ENCODE peak calls at places on chromosomes 1 and 21, in ten cellular contexts. C is GM20000, S is left lung, R is tibial nerve, I is BE2C, D is neural crest cell, Q is endothelial cell, Z is endodermal cell, B is H9, Y is colonic mucosa. T is an unnamed sample.

GRCh38 chr1:56958526-56958925 is 7.3 kb downstream of the C8B start:
- DNase-seq in C (no peak), S (no peak), R (no peak), I (peak; percentile 76), D (no peak), Q (no peak), Z (no peak), B (no peak), Y (no peak), T (no peak)

GRCh38 chr21:32043458-32043857 is 170.6 kb downstream of the HUNK start:
- DNase-seq in C (no peak), S (no peak), R (no peak), I (no peak), D (no peak), Q (no peak), Z (peak; percentile 10), B (no peak), Y (no peak), T (no peak)

GRCh38 chr1:111735858-111736544 is 3.2 kb downstream of the INKA2 start:
- DNase-seq in C (no peak), S (no peak), R (no peak), I (peak; percentile 28), D (no peak), Q (no peak), Z (no peak), B (peak; percentile 60), Y (no peak), T (no peak)

GRCh38 chr1:162193815-162194214 is 124.3 kb downstream of the NOS1AP start:
- DNase-seq in C (no peak), S (no peak), R (no peak), I (peak; percentile 53), D (no peak), Q (no peak), Z (peak; percentile 39), B (no peak), Y (no peak), T (no peak)

GRCh38 chr1:209207126-209207700 is 376.3 kb upstream of the CAMK1G start:
- DNase-seq in C (no peak), S (no peak), R (no peak), I (no peak), D (no peak), Q (no peak), Z (no peak), B (no peak), Y (no peak), T (no peak)

GRCh38 chr1:169309178-169310166 is 58.1 kb downstream of the NME7 start:
- DNase-seq in C (peak; percentile 19), S (no peak), R (no peak), I (no peak), D (no peak), Q (no peak), Z (no peak), B (no peak), Y (no peak), T (peak; percentile 28)

GRCh38 chr1:25899792-25900191 is 6.4 kb downstream of the STMN1 start:
- DNase-seq in C (no peak), S (no peak), R (no peak), I (no peak), D (no peak), Q (no peak), Z (no peak), B (no peak), Y (no peak), T (no peak)

GRCh38 chr1:27600500-27601175 is 3.3 kb downstream of the AHDC1 start:
- DNase-seq in C (no peak), S (no peak), R (no peak), I (peak; percentile 61), D (no peak), Q (no peak), Z (peak; percentile 85), B (peak; percentile 85), Y (no peak), T (peak; percentile 65)

GRCh38 chr1:173270243-173270642 is 63.1 kb upstream of the TNFSF4 start:
- DNase-seq in C (no peak), S (no peak), R (no peak), I (no peak), D (no peak), Q (no peak), Z (no peak), B (no peak), Y (no peak), T (no peak)

GRCh38 chr1:199113265-199113869 is 474.5 kb downstream of the PTPRC start:
- DNase-seq in C (peak; percentile 18), S (peak; percentile 48), R (no peak), I (peak; percentile 68), D (peak; percentile 38), Q (peak; percentile 56), Z (peak; percentile 87), B (peak; percentile 65), Y (peak; percentile 61), T (no peak)

GRCh38 chr1:147719711-147720225 is 40.6 kb downstream of the GJA5 start:
- DNase-seq in C (no peak), S (no peak), R (no peak), I (no peak), D (no peak), Q (no peak), Z (no peak), B (no peak), Y (no peak), T (no peak)

GRCh38 chr1:175129997-175130648 is 62.5 kb downstream of the KIAA0040 start:
- DNase-seq in C (no peak), S (no peak), R (no peak), I (no peak), D (no peak), Q (peak; percentile 17), Z (peak; percentile 84), B (peak; percentile 56), Y (no peak), T (no peak)

GRCh38 chr1:91608876-91609275 is 108.2 kb downstream of the CDC7 start:
- DNase-seq in C (no peak), S (no peak), R (no peak), I (no peak), D (no peak), Q (no peak), Z (no peak), B (no peak), Y (no peak), T (no peak)

GRCh38 chr21:36959020-36959835 is 7.2 kb downstream of the HLCS start:
- DNase-seq in C (no peak), S (no peak), R (no peak), I (no peak), D (no peak), Q (no peak), Z (peak; percentile 93), B (peak; percentile 89), Y (no peak), T (no peak)

GRCh38 chr1:157090771-157091170 is 8.8 kb downstream of the ETV3L start:
- DNase-seq in C (no peak), S (no peak), R (no peak), I (no peak), D (no peak), Q (no peak), Z (no peak), B (peak; percentile 20), Y (no peak), T (no peak)

GRCh38 chr1:52955129-52955970 is 28.3 kb downstream of the SCP2 start:
- DNase-seq in C (no peak), S (no peak), R (no peak), I (peak; percentile 24), D (no peak), Q (no peak), Z (no peak), B (no peak), Y (peak; percentile 28), T (no peak)

GRCh38 chr1:167138703-167139102 is 44.8 kb downstream of the STYXL2 start:
- DNase-seq in C (no peak), S (no peak), R (no peak), I (no peak), D (no peak), Q (no peak), Z (no peak), B (no peak), Y (no peak), T (no peak)

GRCh38 chr1:226512076-226512728 is 36.4 kb upstream of the STUM start:
- DNase-seq in C (no peak), S (no peak), R (no peak), I (no peak), D (no peak), Q (no peak), Z (peak; percentile 65), B (no peak), Y (no peak), T (no peak)

DNA sequence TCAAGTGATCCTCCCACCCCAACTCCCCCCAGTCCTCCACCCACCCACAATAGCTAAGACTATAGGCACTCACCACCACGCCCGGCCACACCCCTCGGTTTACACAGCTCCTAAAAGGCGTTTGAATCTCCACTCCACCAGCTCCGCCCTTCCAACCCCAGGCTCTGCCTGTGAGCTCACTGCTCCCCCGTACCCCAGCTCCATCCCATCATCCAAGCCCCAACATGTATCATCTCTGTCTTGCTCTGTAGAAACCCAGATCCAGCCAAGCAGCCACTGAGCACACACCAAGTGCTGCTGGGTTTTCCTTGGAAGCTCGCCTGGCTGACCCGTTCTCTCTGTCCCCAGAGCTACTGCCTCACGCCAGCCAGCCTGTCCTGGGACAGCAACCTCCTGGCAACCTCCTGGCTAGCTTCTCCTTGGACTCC is 12.0 kb upstream of the S100A2 start:
- DNase-seq in C (no peak), S (no peak), R (no peak), I (no peak), D (no peak), Q (no peak), Z (no peak), B (no peak), Y (peak; percentile 79), T (no peak)
- TF ChIP-seq CTCF in C (no peak), S (no peak), R (no peak), I (no peak), D (no peak), Q (no peak), Z (no peak), B (no peak), Y (no peak), T (no peak)

GRCh38 chr1:19338323-19338762 is 26.2 kb downstream of the SLC66A1 start:
- DNase-seq in C (no peak), S (no peak), R (no peak), I (peak; percentile 38), D (no peak), Q (peak; percentile 55), Z (peak; percentile 94), B (peak; percentile 91), Y (peak; percentile 47), T (no peak)
- TF ChIP-seq CTCF in C (no peak), S (no peak), R (no peak), I (no peak), D (peak; percentile 59), Q (peak; percentile 35), Z (peak; percentile 80), B (peak; percentile 74), Y (no peak), T (no peak)

DNA sequence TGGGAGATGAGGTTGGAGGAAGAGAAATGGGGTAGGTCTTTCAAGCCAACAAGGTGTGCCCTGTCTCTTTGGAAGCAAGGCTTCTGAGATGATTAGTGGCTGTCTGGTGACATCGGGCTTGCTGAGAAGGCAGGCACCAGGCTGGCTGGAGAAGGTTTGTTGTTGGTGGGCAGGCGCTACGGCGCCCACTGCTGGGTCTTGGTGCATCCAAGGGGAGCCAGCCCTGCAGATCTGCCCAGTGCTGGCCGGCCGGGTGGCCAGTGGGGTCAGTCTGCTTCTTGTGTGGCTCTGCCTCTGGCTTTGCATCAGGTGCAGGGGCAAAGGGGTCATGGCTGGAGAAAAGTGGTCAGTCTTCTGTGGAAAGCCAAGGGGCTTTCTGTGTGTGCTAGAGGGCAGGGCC is 126.2 kb downstream of the TLR5 start:
- DNase-seq in C (no peak), S (no peak), R (no peak), I (no peak), D (no peak), Q (no peak), Z (peak; percentile 73), B (no peak), Y (no peak), T (no peak)
- TF ChIP-seq CTCF in C (no peak), S (no peak), R (no peak), I (no peak), D (no peak), Q (no peak), Z (peak; percentile 51), B (no peak), Y (no peak), T (no peak)

GRCh38 chr1:205351984-205352713 is 4.6 kb downstream of the KLHDC8A start:
- DNase-seq in C (no peak), S (no peak), R (no peak), I (peak; percentile 99), D (no peak), Q (no peak), Z (peak; percentile 84), B (peak; percentile 70), Y (peak; percentile 75), T (no peak)
- TF ChIP-seq CTCF in C (no peak), S (no peak), R (no peak), I (peak; percentile 44), D (no peak), Q (no peak), Z (no peak), B (no peak), Y (no peak), T (no peak)